ENCODE peak calls at places on chromosomes 13 and 19, in seven cellular contexts. N, K, B, P, G, S and J are unnamed samples.

GRCh38 chr13:24802074-24802473 is 38.1 kb downstream of the RNF17 start:
- DNase-seq in N (no peak), K (no peak), B (no peak), P (no peak), G (no peak), S (no peak), J (no peak)

GRCh38 chr13:89920461-89920860 is 1427.0 kb upstream of the MIR17HG start:
- DNase-seq in N (no peak), K (no peak), B (no peak), P (no peak), G (no peak), S (no peak), J (no peak)

GRCh38 chr13:46748300-46748699 is 48.7 kb downstream of the ESD start:
- DNase-seq in N (no peak), K (no peak), B (no peak), P (peak), G (no peak), S (no peak), J (no peak)

GRCh38 chr19:46404884-46405658 is 8.3 kb downstream of the CCDC8 start:
- DNase-seq in N (no peak), K (no peak), B (peak), P (no peak), G (no peak), S (peak), J (no peak)

GRCh38 chr19:2334986-2335846 is 6.7 kb downstream of the SPPL2B start:
- DNase-seq in N (no peak), K (no peak), B (no peak), P (no peak), G (no peak), S (no peak), J (no peak)

GRCh38 chr13:103351035-103351828 is 285.0 kb upstream of the SLC10A2 start:
- DNase-seq in N (no peak), K (peak), B (peak), P (no peak), G (no peak), S (peak), J (no peak)

GRCh38 chr13:46288570-46289259 is 77.0 kb downstream of the LRRC63 start:
- DNase-seq in N (no peak), K (no peak), B (peak), P (no peak), G (no peak), S (peak), J (no peak)

GRCh38 chr13:103983948-103984347 is 917.7 kb upstream of the SLC10A2 start:
- DNase-seq in N (no peak), K (no peak), B (no peak), P (no peak), G (no peak), S (no peak), J (no peak)

GRCh38 chr13:97702614-97703013 is 250.9 kb upstream of the IPO5 start:
- DNase-seq in N (no peak), K (no peak), B (no peak), P (no peak), G (no peak), S (no peak), J (no peak)

GRCh38 chr19:38394488-38394887 is 6.0 kb downstream of the SPRED3 start:
- DNase-seq in N (no peak), K (no peak), B (peak), P (no peak), G (no peak), S (peak), J (no peak)

GRCh38 chr19:6056801-6057650 is 53.3 kb downstream of the RFX2 start:
- DNase-seq in N (peak), K (peak), B (peak), P (no peak), G (peak), S (no peak), J (peak)

GRCh38 chr13:75872970-75873369 is 236.8 kb downstream of the LMO7 start:
- DNase-seq in N (no peak), K (no peak), B (no peak), P (no peak), G (no peak), S (no peak), J (no peak)

GRCh38 chr13:114004416-114005205 is 30.7 kb upstream of the C13orf46 start:
- DNase-seq in N (peak), K (peak), B (peak), P (no peak), G (no peak), S (no peak), J (no peak)

GRCh38 chr19:12703056-12703455 is 6.6 kb upstream of the FBXW9 start:
- DNase-seq in N (no peak), K (no peak), B (no peak), P (peak), G (no peak), S (peak), J (no peak)

GRCh38 chr13:112756967-112757758 is 67.3 kb downstream of the ATP11A start:
- DNase-seq in N (no peak), K (no peak), B (no peak), P (no peak), G (no peak), S (peak), J (no peak)

GRCh38 chr13:93145199-93145598 is 81.4 kb upstream of the GPC6 start:
- DNase-seq in N (no peak), K (no peak), B (peak), P (no peak), G (no peak), S (no peak), J (no peak)

GRCh38 chr13:78176880-78177279 is 258.2 kb upstream of the EDNRB start:
- DNase-seq in N (no peak), K (no peak), B (no peak), P (no peak), G (no peak), S (no peak), J (no peak)

GRCh38 chr19:42601811-42602443 is 7.2 kb upstream of the CEACAM8 start:
- DNase-seq in N (no peak), K (no peak), B (peak), P (no peak), G (peak), S (peak), J (no peak)

GRCh38 chr19:30374791-30375650 is 2.8 kb downstream of the ZNF536 start:
- DNase-seq in N (no peak), K (no peak), B (no peak), P (peak), G (no peak), S (peak), J (no peak)

GRCh38 chr19:47707135-47707925 is 5.9 kb upstream of the EHD2 start:
- DNase-seq in N (peak), K (peak), B (peak), P (peak), G (peak), S (peak), J (peak)

GRCh38 chr19:40503300-40503699 is 36.5 kb downstream of the SPTBN4 start:
- DNase-seq in N (no peak), K (no peak), B (no peak), P (no peak), G (no peak), S (peak), J (no peak)

GRCh38 chr19:45496349-45496953 is 396 bp downstream of the RTN2 start:
- DNase-seq in N (no peak), K (no peak), B (no peak), P (peak), G (peak), S (peak), J (no peak)

GRCh38 chr13:47420568-47420967 is 523.7 kb upstream of the HTR2A start:
- DNase-seq in N (no peak), K (no peak), B (peak), P (no peak), G (peak), S (no peak), J (no peak)

GRCh38 chr13:21123956-21124355 is 52.4 kb downstream of the SKA3 start:
- DNase-seq in N (no peak), K (no peak), B (no peak), P (no peak), G (no peak), S (no peak), J (no peak)

GRCh38 chr13:80082396-80083096 is 258.4 kb downstream of the SPRY2 start:
- DNase-seq in N (no peak), K (no peak), B (peak), P (no peak), G (no peak), S (no peak), J (no peak)

GRCh38 chr19:7729211-7729610 is 2.7 kb downstream of the CLEC4G start:
- DNase-seq in N (no peak), K (no peak), B (no peak), P (no peak), G (no peak), S (no peak), J (no peak)

GRCh38 chr19:29837448-29837961 is 25.7 kb downstream of the CCNE1 start:
- DNase-seq in N (no peak), K (no peak), B (no peak), P (no peak), G (no peak), S (no peak), J (no peak)

GRCh38 chr19:29988351-29988750 is 46.3 kb downstream of the URI1 start:
- DNase-seq in N (no peak), K (no peak), B (no peak), P (peak), G (no peak), S (peak), J (no peak)

GRCh38 chr19:10850631-10851030 is 2.4 kb downstream of the C19orf38 start:
- DNase-seq in N (no peak), K (no peak), B (no peak), P (no peak), G (no peak), S (no peak), J (no peak)

GRCh38 chr19:44951179-44952159 is 3.7 kb upstream of the CLPTM1 start:
- DNase-seq in N (no peak), K (no peak), B (peak), P (peak), G (peak), S (peak), J (peak)

GRCh38 chr13:100547805-100548204 is 40.8 kb downstream of the GGACT start:
- DNase-seq in N (no peak), K (no peak), B (no peak), P (no peak), G (no peak), S (no peak), J (no peak)

GRCh38 chr19:15248648-15249559 is 16.7 kb upstream of the EPHX3 start:
- DNase-seq in N (peak), K (peak), B (peak), P (no peak), G (peak), S (no peak), J (no peak)

GRCh38 chr19:10863107-10863700 is 8.1 kb upstream of the CARM1 start:
- DNase-seq in N (peak), K (no peak), B (peak), P (no peak), G (no peak), S (no peak), J (no peak)

GRCh38 chr19:678791-679388 is 2.7 kb downstream of the FSTL3 start:
- DNase-seq in N (no peak), K (no peak), B (no peak), P (no peak), G (peak), S (no peak), J (no peak)

GRCh38 chr19:677201-677600 is 1.0 kb downstream of the FSTL3 start:
- DNase-seq in N (peak), K (peak), B (peak), P (no peak), G (peak), S (no peak), J (no peak)

GRCh38 chr19:676343-677105 is at the start of gene FSTL3:
- DNase-seq in N (no peak), K (no peak), B (peak), P (no peak), G (peak), S (peak), J (no peak)

GRCh38 chr19:676007-676342 is 217 bp upstream of the FSTL3 start:
- DNase-seq in N (no peak), K (peak), B (no peak), P (no peak), G (no peak), S (no peak), J (no peak)

DNA sequence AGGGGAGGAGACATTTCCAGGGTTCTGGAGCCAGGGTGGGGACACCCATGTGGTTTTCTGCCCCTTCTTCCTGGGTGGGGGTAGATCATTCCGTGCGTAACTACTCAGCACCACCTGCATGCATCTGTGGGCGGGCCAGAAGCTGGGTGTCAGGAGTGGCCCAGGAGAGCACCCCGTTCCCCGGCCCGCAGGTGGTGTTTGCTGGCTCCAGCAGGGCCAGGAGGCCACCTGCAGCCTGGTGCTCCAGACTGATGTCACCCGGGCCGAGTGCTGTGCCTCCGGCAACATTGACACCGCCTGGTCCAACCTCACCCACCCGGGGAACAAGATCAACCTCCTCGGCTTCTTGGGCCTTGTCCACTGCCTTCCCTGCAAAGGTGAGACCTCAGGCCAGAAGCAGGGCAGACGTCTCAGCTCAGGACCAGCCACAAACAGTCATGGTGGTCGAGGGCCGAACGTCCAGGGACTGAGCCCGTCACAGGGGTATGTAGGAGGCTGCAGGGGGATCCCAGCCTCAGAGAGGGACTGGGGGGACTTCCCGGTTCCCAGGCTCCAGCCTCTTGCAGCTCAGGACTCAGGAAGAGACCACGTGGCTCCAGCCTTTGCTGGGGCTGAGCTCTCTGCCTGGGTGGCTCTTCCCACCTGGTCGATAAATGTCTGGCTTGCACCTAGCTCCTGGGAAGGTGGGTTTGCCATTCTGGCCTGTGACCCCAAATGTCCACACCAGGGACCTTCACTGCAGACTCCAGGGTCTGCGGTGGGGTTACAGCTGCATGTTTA is 1.6 kb downstream of the FSTL3 start:
- DNase-seq in N (no peak), K (no peak), B (peak), P (no peak), G (peak), S (no peak), J (no peak)
- H3K27ac ChIP-seq in N (peak), K (peak), B (peak), P (no peak), G (peak), S (no peak), J (no peak)

DNA sequence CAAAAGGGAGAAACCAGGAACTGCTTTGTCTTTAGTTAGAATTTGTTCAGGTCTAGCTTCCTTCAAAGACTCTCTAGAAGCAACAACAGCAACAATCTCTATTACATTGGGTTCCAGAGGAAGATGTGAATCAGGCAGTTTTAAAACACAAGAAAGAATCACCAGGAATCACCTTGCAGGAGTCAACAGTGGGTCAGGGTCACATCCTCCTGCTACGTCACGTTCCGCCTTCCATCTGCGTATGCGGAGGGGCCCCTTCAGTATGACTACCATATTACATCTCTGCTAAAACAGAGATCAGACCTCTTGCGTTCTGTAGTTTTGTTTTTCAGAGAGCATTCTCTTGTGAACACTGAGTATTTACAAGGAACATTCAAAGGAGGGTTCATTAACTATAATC is 147.8 kb upstream of the STARD13 start:
- DNase-seq in N (no peak), K (no peak), B (no peak), P (no peak), G (no peak), S (no peak), J (no peak)
- TF ChIP-seq CTCF in N (no peak), K (no peak), B (no peak), P (no peak), G (no peak), S (no peak), J (no peak)

DNA sequence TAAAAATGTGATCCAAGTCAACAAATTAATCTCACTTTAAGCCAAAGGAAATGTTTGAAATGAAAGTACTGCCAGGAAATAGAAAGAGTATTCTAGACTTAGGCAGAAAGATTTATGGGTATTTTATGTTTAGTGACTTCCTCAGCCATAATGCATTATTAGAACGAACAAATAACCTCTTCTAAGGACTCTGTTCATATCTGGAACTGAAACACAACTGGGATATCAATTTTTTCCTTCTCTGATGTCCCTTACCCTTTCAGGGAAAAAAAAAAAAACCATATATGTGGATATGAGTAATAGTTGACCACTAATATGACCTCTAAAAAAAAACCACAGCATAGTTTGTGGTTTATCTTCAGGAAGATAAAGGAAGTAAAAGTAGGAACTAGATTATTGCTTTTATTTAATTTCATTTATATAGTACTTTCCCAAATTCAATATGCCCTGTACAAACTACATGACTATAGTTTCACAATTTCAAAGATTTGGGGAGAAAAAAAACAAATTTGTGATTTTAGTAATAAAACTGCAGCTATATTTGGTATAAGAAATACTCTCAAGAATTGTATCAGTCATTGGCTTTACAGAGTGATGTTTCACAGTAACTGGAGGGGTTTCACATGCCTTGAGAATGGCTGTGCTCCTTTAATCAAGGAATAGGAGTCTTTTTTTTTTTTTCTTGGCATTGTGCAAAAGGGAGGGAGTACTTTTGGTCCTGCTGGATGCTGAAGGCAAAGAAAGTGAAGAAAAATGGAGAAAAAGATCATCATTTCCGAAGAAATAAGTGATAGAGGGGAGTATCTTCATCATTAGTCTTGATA is 6.6 kb downstream of the ZNF507 start:
- DNase-seq in N (no peak), K (no peak), B (peak), P (no peak), G (no peak), S (no peak), J (no peak)
- H3K4me3 ChIP-seq in N (no peak), K (no peak), B (no peak), P (no peak), G (no peak), S (no peak), J (no peak)

GRCh38 chr13:48491423-48492122 is 41.3 kb downstream of the RCBTB2 start:
- DNase-seq in N (no peak), K (no peak), B (no peak), P (no peak), G (no peak), S (no peak), J (no peak)

GRCh38 chr13:48489666-48490065 is 43.2 kb downstream of the RCBTB2 start:
- DNase-seq in N (no peak), K (no peak), B (no peak), P (no peak), G (no peak), S (no peak), J (no peak)

GRCh38 chr13:48489003-48489402 is 43.9 kb downstream of the RCBTB2 start:
- DNase-seq in N (no peak), K (no peak), B (no peak), P (no peak), G (no peak), S (no peak), J (no peak)

GRCh38 chr13:48492123-48493075 is 40.5 kb downstream of the RCBTB2 start:
- DNase-seq in N (peak), K (peak), B (peak), P (no peak), G (peak), S (no peak), J (peak)

GRCh38 chr13:48490241-48490640 is 42.6 kb downstream of the RCBTB2 start:
- DNase-seq in N (no peak), K (no peak), B (no peak), P (no peak), G (no peak), S (no peak), J (no peak)
- H3K27ac ChIP-seq in N (no peak), K (no peak), B (no peak), P (no peak), G (no peak), S (no peak), J (no peak)

GRCh38 chr19:36524617-36525016 is 3.5 kb downstream of the ZNF260 start:
- DNase-seq in N (no peak), K (no peak), B (no peak), P (no peak), G (no peak), S (no peak), J (no peak)
- TF ChIP-seq CTCF in N (no peak), K (no peak), B (no peak), P (no peak), G (no peak), S (no peak), J (no peak)

DNA sequence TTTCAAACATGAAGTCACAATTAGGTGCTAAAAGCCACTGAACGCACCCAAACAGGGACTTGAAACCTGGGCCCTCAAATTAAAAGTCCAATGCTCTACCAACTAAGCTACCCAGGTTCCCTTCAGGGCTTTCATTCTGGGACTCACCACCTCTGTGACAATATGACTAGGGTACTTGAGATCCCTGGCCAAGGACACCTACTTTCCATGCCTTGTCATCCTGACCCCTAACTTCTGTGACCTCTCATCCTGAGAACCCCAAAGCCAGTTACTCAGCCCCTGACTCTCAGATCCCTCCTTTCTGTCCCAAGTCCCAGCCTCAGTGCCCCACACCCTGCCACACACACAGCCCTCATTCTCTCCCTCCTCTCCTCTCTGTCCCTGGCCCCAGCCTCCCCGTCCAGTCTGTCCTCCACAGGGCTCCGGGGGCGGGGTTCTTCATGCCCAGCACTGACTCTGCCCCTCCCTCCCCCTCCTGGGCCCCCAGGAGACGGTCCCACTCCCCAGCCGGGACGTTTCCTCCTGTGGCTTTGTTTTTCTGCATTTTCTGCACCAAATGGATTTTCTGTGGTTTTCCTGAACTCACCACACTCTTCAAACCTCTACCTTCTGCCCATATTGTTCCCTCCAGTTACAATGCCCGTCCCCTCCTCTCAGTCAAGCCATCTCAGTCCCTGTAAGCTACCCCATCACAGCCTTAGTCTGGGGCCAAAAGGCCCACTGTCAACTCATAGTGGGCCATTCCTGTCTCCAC is 7.0 kb downstream of the RCN3 start:
- DNase-seq in N (no peak), K (no peak), B (no peak), P (no peak), G (no peak), S (no peak), J (no peak)
- H3K4me3 ChIP-seq in N (no peak), K (peak), B (no peak), P (peak), G (no peak), S (peak), J (peak)